ENCODE peak calls at places on chromosome 15, in eight cellular contexts. X is IMR-90, D is psoas muscle, K is endothelial cell of umbilical vein, S is fibroblast of lung, W is heart right ventricle, H is neural progenitor cell, A is Caco-2. G is an unnamed sample.
A peak's percentile ranks its signal among the peaks of the same experiment; 100 is the strongest.

GRCh38 chr15:39704684-39705083 is 78.0 kb downstream of the FSIP1 start:
- DNase-seq in K (no peak), X (peak; percentile 31), S (no peak), W (no peak), H (no peak), A (no peak), D (no peak), G (peak; percentile 67)

GRCh38 chr15:90681480-90681879 is 35.7 kb upstream of the BLM start:
- DNase-seq in X (peak; percentile 93), D (no peak), H (no peak), W (no peak), S (peak; percentile 89), K (peak; percentile 28), A (no peak), G (peak; percentile 93)

GRCh38 chr15:34588046-34588674 is 4.7 kb upstream of the GOLGA8B start:
- DNase-seq in S (peak; percentile 88), W (peak; percentile 47), D (peak; percentile 58), K (peak; percentile 74), A (peak; percentile 71), H (peak; percentile 75), X (peak; percentile 80), G (peak; percentile 80)

GRCh38 chr15:69150336-69150735 is 10.1 kb upstream of the GLCE start:
- DNase-seq in D (no peak), H (no peak), A (no peak), S (no peak), W (no peak), X (no peak), K (no peak), G (no peak)

GRCh38 chr15:29348308-29348914 is 78.8 kb upstream of the NSMCE3 start:
- DNase-seq in H (peak; percentile 16), A (no peak), W (no peak), K (no peak), X (no peak), D (no peak), S (no peak), G (no peak)

GRCh38 chr15:65363306-65363705 is 14.5 kb downstream of the IGDCC3 start:
- DNase-seq in W (no peak), D (no peak), K (no peak), A (no peak), H (no peak), X (no peak), S (no peak), G (no peak)

GRCh38 chr15:94026458-94026967 is 204.8 kb upstream of the MCTP2 start:
- DNase-seq in X (peak; percentile 55), K (peak; percentile 53), H (no peak), D (no peak), A (peak; percentile 44), S (peak; percentile 36), W (no peak), G (no peak)

GRCh38 chr15:85016275-85016674 is 34.6 kb downstream of the PDE8A start:
- DNase-seq in X (no peak), H (no peak), K (no peak), A (no peak), W (no peak), S (no peak), D (no peak), G (no peak)

GRCh38 chr15:80957976-80958375 is 31.6 kb downstream of the MESD start:
- DNase-seq in A (no peak), W (no peak), D (no peak), S (no peak), K (no peak), H (no peak), X (peak; percentile 30), G (no peak)

GRCh38 chr15:43239732-43240491 is 19.1 kb upstream of the EPB42 start:
- DNase-seq in K (no peak), S (no peak), X (no peak), A (no peak), W (no peak), H (no peak), D (no peak), G (no peak)

GRCh38 chr15:42118650-42119531 is 24.5 kb upstream of the PLA2G4D start:
- DNase-seq in X (no peak), W (no peak), S (peak; percentile 14), H (peak; percentile 42), D (no peak), K (no peak), A (no peak), G (no peak)
- H3K4me3 ChIP-seq in X (no peak overlapping the region), W (no peak overlapping the region), S (no peak overlapping the region), H (no peak overlapping the region), D (no peak overlapping the region), K (no peak overlapping the region), A (no peak overlapping the region), G (no peak overlapping the region)

DNA sequence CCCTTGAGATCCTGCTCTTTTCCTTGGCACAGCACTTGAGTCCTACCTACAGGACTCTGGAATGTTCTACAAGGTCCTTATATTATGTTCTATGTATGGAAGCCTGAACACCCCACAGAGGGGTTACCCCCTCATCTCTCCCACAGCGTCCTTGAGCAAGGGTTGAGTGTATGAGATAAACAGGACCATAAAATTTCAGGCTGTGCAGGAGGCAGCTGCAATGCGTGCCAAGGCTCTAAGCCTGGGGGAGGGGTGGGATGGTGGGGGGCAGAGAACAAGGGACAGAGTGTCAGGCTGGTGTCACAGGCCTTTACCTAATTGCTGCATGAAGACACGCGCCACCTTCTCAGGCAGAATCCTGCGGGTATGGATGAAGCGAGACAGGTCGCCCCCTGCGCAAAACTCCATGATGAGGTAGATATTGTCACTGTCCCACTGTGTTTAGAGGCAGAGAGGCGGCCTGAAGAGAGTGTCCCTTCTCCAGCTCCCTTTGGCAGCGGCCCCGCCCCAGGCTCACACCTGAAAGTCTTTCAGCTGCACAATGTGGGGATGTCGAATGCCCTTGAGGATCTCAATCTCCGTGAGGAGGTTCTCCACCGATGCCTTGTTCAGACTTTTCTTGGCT is 1.1 kb downstream of the ULK3 start:
- DNase-seq in A (no peak), K (no peak), H (no peak), D (no peak), X (no peak), W (no peak), S (no peak), G (no peak)
- TF ChIP-seq CTCF in A (no peak), K (no peak), H (no peak), D (no peak), X (no peak), W (no peak), S (no peak), G (no peak)

DNA sequence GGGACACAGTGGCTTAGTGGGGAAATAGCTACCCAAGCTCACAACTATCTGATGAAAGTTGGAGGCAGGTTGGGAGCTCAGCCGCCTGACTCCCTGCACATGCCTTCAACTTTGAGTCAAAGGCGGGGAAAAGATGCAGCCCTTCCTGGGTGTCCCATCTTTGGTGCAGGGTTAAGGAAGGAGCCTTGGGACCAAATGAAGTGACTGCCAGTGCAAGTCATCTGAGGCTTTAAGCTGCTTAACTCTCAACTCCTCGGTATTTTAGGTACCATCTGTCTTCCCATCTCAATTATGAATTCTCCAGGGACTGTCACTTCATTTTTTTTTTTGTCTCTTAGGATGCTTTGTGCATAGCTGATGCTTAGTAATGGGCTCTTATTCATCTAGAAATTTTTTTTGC is 408.8 kb upstream of the C2CD4B start:
- DNase-seq in K (no peak), S (no peak), D (no peak), W (no peak), H (no peak), A (no peak), X (no peak), G (no peak)
- H3K4me3 ChIP-seq in K (no peak overlapping the region), S (no peak overlapping the region), D (no peak overlapping the region), W (no peak overlapping the region), H (no peak overlapping the region), A (no peak overlapping the region), X (no peak overlapping the region), G (no peak overlapping the region)

GRCh38 chr15:78763796-78764241 is 47.4 kb downstream of the ADAMTS7 start:
- DNase-seq in X (no peak), K (no peak), W (no peak), H (no peak), D (peak; percentile 53), S (no peak), A (peak; percentile 21), G (no peak)

GRCh38 chr15:78768096-78768495 is 43.2 kb downstream of the ADAMTS7 start:
- DNase-seq in D (peak; percentile 34), S (no peak), A (no peak), X (no peak), W (no peak), K (no peak), H (no peak), G (no peak)

GRCh38 chr15:78768531-78769408 is 42.5 kb downstream of the ADAMTS7 start:
- DNase-seq in D (peak; percentile 31), S (no peak), H (no peak), A (no peak), K (no peak), X (no peak), W (no peak), G (no peak)

GRCh38 chr15:78767331-78767951 is 43.8 kb downstream of the ADAMTS7 start:
- DNase-seq in A (peak; percentile 23), H (no peak), D (peak; percentile 39), X (no peak), W (no peak), S (no peak), K (no peak), G (no peak)

DNA sequence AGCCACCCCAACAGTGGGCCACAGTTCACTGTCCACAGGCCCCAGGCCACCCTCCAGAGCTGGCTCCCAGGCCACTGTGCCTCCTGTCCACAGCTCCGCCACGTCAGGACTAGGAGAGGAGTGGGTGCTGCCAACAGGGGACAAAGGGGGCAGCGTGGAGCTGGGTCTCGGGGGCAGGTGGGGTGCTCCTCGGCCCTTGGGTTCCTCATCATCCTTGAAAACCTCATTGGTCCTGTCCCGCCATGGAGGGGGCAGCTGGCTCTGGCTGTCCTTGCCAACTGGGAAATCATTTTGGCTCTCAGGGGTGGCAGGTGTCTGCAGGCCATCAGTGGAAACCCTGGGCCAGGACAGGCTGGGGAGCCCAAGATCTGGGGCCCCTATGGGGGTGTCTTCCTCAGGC is 45.2 kb downstream of the ADAMTS7 start:
- DNase-seq in A (no peak), W (no peak), H (no peak), S (no peak), K (no peak), D (peak; percentile 23), X (no peak), G (no peak)
- TF ChIP-seq CTCF in A (no peak), W (no peak), H (no peak), S (no peak), K (no peak), D (no peak), X (no peak), G (no peak)

GRCh38 chr15:48646364-48646763 is 855 bp upstream of the FBN1 start:
- DNase-seq in S (no peak), H (no peak), X (no peak), W (no peak), A (no peak), K (no peak), D (no peak), G (no peak)

GRCh38 chr15:48643776-48644497 is 1.6 kb downstream of the FBN1 start:
- DNase-seq in W (no peak), K (peak; percentile 48), X (no peak), D (no peak), H (peak; percentile 30), S (peak; percentile 45), A (no peak), G (no peak)

GRCh38 chr15:48644498-48644826 is 1.0 kb downstream of the FBN1 start:
- DNase-seq in X (peak; percentile 38), S (peak; percentile 56), D (peak; percentile 78), W (no peak), H (no peak), A (no peak), K (peak; percentile 55), G (no peak)

GRCh38 chr15:48645558-48646330 is at the start of gene FBN1:
- DNase-seq in W (peak; percentile 80), D (peak; percentile 84), X (peak; percentile 90), A (no peak), S (peak; percentile 94), K (peak; percentile 88), H (peak; percentile 94), G (peak; percentile 93)

GRCh38 chr15:48644827-48645557 is 517 bp downstream of the FBN1 start:
- DNase-seq in W (peak; percentile 42), A (no peak), K (no peak), H (peak; percentile 89), X (peak; percentile 62), D (peak; percentile 76), S (peak; percentile 76), G (no peak)
- H3K4me3 ChIP-seq in W (peak overlapping the region; percentile 91), A (peak overlapping the region; percentile 24), K (peak overlapping the region; percentile 77), H (peak overlapping the region; percentile 63), X (peak overlapping the region; percentile 90), D (peak overlapping the region; percentile 67), S (peak overlapping the region; percentile 94), G (peak overlapping the region; percentile 97)

G was measured in brain microvascular endothelial cell.